ENCODE peak calls at places on chromosomes 11 and 22, in seven cellular contexts. M is PC-9, A is AG04450, C is left lung, D is adrenal gland, J is neural progenitor cell, O is right atrium auricular region. S is an unnamed sample.

GRCh38 chr11:45560153-45560934 is 105.1 kb downstream of the CHST1 start:
- DNase-seq in M (no peak), A (no peak), C (no peak), D (no peak), J (no peak), O (no peak), S (no peak)

GRCh38 chr11:92845390-92846185 is 123.9 kb upstream of the MTNR1B start:
- DNase-seq in M (no peak), A (no peak), C (no peak), D (no peak), J (no peak), O (no peak), S (peak; percentile 38)

GRCh38 chr11:131349368-131350086 is 20.9 kb upstream of the NTM start:
- DNase-seq in M (no peak), A (no peak), C (no peak), D (no peak), J (no peak), O (no peak), S (no peak)

GRCh38 chr22:47391169-47392053 is 629.0 kb downstream of the TBC1D22A start:
- DNase-seq in M (no peak), A (no peak), C (no peak), D (no peak), J (no peak), O (no peak), S (no peak)

GRCh38 chr11:109554951-109555350 is 133.0 kb downstream of the C11orf87 start:
- DNase-seq in M (no peak), A (no peak), C (no peak), D (no peak), J (no peak), O (no peak), S (no peak)

GRCh38 chr11:132445966-132446365 is 1075.6 kb downstream of the NTM start:
- DNase-seq in M (no peak), A (no peak), C (no peak), D (no peak), J (no peak), O (no peak), S (no peak)

GRCh38 chr22:25970996-25971811 is 198.1 kb upstream of the SEZ6L start:
- DNase-seq in M (no peak), A (no peak), C (no peak), D (no peak), J (peak; percentile 38), O (no peak), S (no peak)

GRCh38 chr22:32880906-32881596 is 79.5 kb downstream of the TIMP3 start:
- DNase-seq in M (no peak), A (peak; percentile 30), C (peak; percentile 61), D (peak; percentile 87), J (no peak), O (peak; percentile 82), S (peak; percentile 74)

GRCh38 chr11:92482502-92482901 is 257.9 kb downstream of the FAT3 start:
- DNase-seq in M (no peak), A (no peak), C (no peak), D (no peak), J (no peak), O (no peak), S (no peak)

GRCh38 chr11:76856111-76856510 is 4.6 kb upstream of the ACER3 start:
- DNase-seq in M (no peak), A (no peak), C (no peak), D (no peak), J (no peak), O (no peak), S (no peak)

GRCh38 chr11:65034423-65034822 is 6.6 kb upstream of the SAC3D1 start:
- DNase-seq in M (no peak), A (no peak), C (no peak), D (no peak), J (no peak), O (no peak), S (no peak)

GRCh38 chr11:65035579-65035978 is 5.4 kb upstream of the SAC3D1 start:
- DNase-seq in M (no peak), A (no peak), C (no peak), D (no peak), J (no peak), O (no peak), S (no peak)

GRCh38 chr11:65027213-65028067 is at the start of gene SNX15:
- DNase-seq in M (peak; percentile 95), A (peak; percentile 92), C (peak; percentile 93), D (peak; percentile 95), J (peak; percentile 98), O (peak; percentile 95), S (peak; percentile 94)

GRCh38 chr11:65036931-65037330 is 4.1 kb upstream of the SAC3D1 start:
- DNase-seq in M (peak; percentile 28), A (no peak), C (peak; percentile 74), D (peak; percentile 92), J (no peak), O (no peak), S (no peak)

GRCh38 chr11:65032216-65032615 is 5.0 kb downstream of the SNX15 start:
- DNase-seq in M (no peak), A (no peak), C (no peak), D (no peak), J (no peak), O (no peak), S (no peak)
- TF ChIP-seq CTCF in M (no peak), A (no peak), C (no peak), D (no peak), J (no peak), O (no peak), S (no peak)

DNA sequence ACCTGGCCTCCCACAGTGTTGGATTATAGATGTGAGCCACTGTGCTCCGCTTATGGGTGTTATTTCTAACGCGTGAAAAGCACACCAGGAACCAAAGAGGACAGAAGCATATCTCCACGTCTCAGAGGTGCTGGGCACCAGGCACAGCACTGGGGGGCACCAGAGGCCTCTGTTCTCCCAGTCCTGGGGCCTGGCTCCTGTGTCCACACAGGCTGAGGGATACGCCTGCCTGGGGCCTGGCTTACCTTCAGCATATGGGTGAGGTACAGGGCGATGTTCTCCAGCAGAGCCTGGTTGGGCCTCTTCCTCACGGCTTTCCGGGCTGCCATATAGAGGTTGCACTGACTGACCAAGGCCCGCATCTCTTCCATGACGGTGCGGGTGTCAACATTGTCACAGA is 24.7 kb upstream of the NAP1L4 start:
- DNase-seq in M (no peak), A (no peak), C (no peak), D (no peak), J (no peak), O (no peak), S (no peak)
- TF ChIP-seq CTCF in M (no peak), A (no peak), C (no peak), D (no peak), J (no peak), O (no peak), S (no peak)

GRCh38 chr22:29998627-29999026 is 81.6 kb upstream of the HORMAD2 start:
- DNase-seq in M (no peak), A (no peak), C (no peak), D (no peak), J (no peak), O (no peak), S (no peak)
- TF ChIP-seq CTCF in M (no peak), A (peak; percentile 50), C (no peak), D (peak; percentile 7), J (no peak), O (no peak), S (peak; percentile 70)

DNA sequence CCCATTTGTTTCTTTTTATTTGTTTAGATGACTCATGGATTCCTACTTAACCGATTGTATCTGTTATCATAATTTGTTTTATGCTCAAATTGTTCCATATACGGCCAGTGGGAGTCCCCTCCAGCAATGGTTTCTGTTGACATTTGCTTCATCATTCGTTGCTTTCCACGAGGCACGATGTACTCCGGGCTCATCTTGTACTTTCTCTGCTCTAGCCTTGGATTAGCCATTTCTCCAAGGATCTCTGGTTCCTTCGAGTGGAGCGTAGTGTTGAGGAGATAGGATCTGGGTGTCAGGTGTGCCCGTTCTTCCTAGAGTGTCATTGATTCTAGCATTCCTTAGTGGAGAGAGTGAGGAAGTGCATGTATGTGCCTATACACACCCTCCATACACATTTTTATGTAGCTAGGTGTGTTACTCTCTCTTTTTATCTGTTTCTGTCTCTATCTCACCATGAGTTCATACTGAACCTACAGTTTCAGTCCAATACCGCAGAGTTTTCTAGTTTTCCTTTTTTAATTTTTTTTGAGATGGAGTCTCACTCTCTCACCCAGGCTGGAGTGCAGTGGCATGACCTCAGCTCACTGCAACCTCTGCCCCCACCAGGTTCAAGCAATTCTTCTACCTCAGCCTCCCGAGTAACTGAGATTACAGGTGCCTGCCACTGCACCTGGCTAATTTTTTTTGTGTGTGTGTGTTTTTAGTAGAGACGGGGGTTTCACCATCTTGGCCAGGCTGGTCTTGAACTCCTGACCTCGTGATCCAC is 31.4 kb downstream of the TECTA start:
- DNase-seq in M (no peak), A (no peak), C (no peak), D (no peak), J (no peak), O (no peak), S (no peak)
- TF ChIP-seq CTCF in M (no peak), A (no peak), C (no peak), D (no peak), J (no peak), O (no peak), S (no peak)

GRCh38 chr11:85647604-85648299 is at the start of gene TMEM126A:
- DNase-seq in M (peak; percentile 90), A (peak; percentile 50), C (peak; percentile 91), D (peak; percentile 88), J (peak; percentile 93), O (peak; percentile 88), S (peak; percentile 91)
- TF ChIP-seq CTCF in M (no peak), A (no peak), C (no peak), D (no peak), J (no peak), O (no peak), S (no peak)

GRCh38 chr11:12083380-12083779 is 27.0 kb upstream of the MICAL2 start:
- DNase-seq in M (no peak), A (no peak), C (no peak), D (no peak), J (no peak), O (no peak), S (no peak)
- TF ChIP-seq CTCF in M (no peak), A (peak; percentile 37), C (no peak), D (no peak), J (peak; percentile 36), O (no peak), S (no peak)

DNA sequence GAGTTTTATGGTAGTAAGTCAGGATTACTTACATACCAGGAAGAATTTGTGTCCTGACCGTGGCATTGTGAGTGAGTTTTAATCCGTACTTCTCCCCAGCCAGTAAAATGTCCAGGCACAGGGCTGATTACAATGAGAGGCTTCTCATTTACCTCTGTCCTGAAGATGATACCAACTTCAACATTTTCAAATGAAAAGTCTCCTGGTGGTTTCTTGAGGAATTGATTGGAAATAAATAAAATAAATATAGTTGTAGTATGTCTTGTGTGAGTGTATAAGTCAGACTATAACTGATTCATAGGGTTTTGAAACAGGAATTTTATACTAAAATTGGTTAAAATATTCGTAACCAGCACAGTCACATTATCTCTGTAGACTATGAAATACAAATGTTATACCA is 382.5 kb downstream of the ETS1 start:
- DNase-seq in M (no peak), A (no peak), C (no peak), D (no peak), J (no peak), O (no peak), S (no peak)
- TF ChIP-seq CTCF in M (no peak), A (no peak), C (no peak), D (no peak), J (no peak), O (no peak), S (peak; percentile 31)